ENCODE peak calls at places on chromosomes 2 and 18, in eight cellular contexts. V is PC-9, P is right atrium auricular region, Y is lower leg skin, D is esophagus squamous epithelium, R is bronchial epithelial cell, A is mucosa of descending colon, M is NB4. K is an unnamed sample.

GRCh38 chr2:227339098-227339599 is 14.1 kb downstream of the MFF start:
- DNase-seq in V (no peak), P (no peak), Y (no peak), D (no peak), R (no peak), A (no peak), M (no peak), K (no peak)

GRCh38 chr2:205706769-205707375 is 24.6 kb downstream of the NRP2 start:
- DNase-seq in V (no peak), P (peak), Y (no peak), D (peak), R (peak), A (no peak), M (peak), K (peak)

GRCh38 chr2:68811364-68811763 is 59.8 kb downstream of the BMP10 start:
- DNase-seq in V (no peak), P (no peak), Y (no peak), D (no peak), R (no peak), A (no peak), M (no peak), K (no peak)

GRCh38 chr2:128260239-128261138 is 58.2 kb downstream of the HS6ST1 start:
- DNase-seq in V (peak), P (peak), Y (peak), D (no peak), R (peak), A (no peak), M (no peak), K (peak)

GRCh38 chr2:43636616-43637015 is 444 bp upstream of the PLEKHH2 start:
- DNase-seq in V (no peak), P (no peak), Y (no peak), D (no peak), R (no peak), A (no peak), M (no peak), K (no peak)

GRCh38 chr18:46333371-46334199 is 229.4 kb downstream of the HAUS1 start:
- DNase-seq in V (no peak), P (no peak), Y (no peak), D (no peak), R (peak), A (no peak), M (peak), K (no peak)

GRCh38 chr2:25332571-25332970 is 9.2 kb downstream of the DNMT3A start:
- DNase-seq in V (peak), P (no peak), Y (no peak), D (no peak), R (no peak), A (no peak), M (no peak), K (no peak)

GRCh38 chr2:165950438-165950837 is 3.1 kb downstream of the TTC21B start:
- DNase-seq in V (no peak), P (no peak), Y (no peak), D (no peak), R (no peak), A (no peak), M (no peak), K (no peak)

GRCh38 chr18:27942706-27943105 is 234.2 kb downstream of the CDH2 start:
- DNase-seq in V (no peak), P (no peak), Y (no peak), D (no peak), R (peak), A (no peak), M (no peak), K (no peak)

GRCh38 chr18:39523281-39523680 is 1957.7 kb upstream of the CELF4 start:
- DNase-seq in V (peak), P (no peak), Y (no peak), D (no peak), R (peak), A (no peak), M (no peak), K (no peak)

GRCh38 chr2:177478029-177478428 is 85.5 kb downstream of the AGPS start:
- DNase-seq in V (no peak), P (no peak), Y (no peak), D (no peak), R (no peak), A (no peak), M (peak), K (no peak)

GRCh38 chr18:36212301-36212977 is 25.1 kb downstream of the MOCOS start:
- DNase-seq in V (no peak), P (no peak), Y (no peak), D (no peak), R (no peak), A (no peak), M (no peak), K (no peak)

GRCh38 chr2:96591494-96591893 is 46.6 kb downstream of the KANSL3 start:
- DNase-seq in V (no peak), P (no peak), Y (no peak), D (no peak), R (no peak), A (no peak), M (no peak), K (no peak)

GRCh38 chr2:233791151-233791882 is 13.2 kb downstream of the MROH2A start:
- DNase-seq in V (no peak), P (no peak), Y (peak), D (no peak), R (no peak), A (no peak), M (no peak), K (no peak)

GRCh38 chr2:178008636-178009289 is 63.8 kb downstream of the PDE11A start:
- DNase-seq in V (no peak), P (no peak), Y (no peak), D (no peak), R (peak), A (peak), M (no peak), K (no peak)

GRCh38 chr2:186347472-186347871 is 138.6 kb upstream of the ZC3H15 start:
- DNase-seq in V (no peak), P (no peak), Y (no peak), D (no peak), R (peak), A (no peak), M (no peak), K (no peak)

GRCh38 chr2:29314816-29315571 is 199.8 kb downstream of the CLIP4 start:
- DNase-seq in V (peak), P (peak), Y (peak), D (no peak), R (peak), A (no peak), M (peak), K (no peak)

GRCh38 chr2:191845248-191845715 is 1.6 kb downstream of the CAVIN2 start:
- DNase-seq in V (no peak), P (peak), Y (no peak), D (no peak), R (no peak), A (no peak), M (no peak), K (no peak)

GRCh38 chr2:191848771-191849726 is 2.2 kb upstream of the CAVIN2 start:
- DNase-seq in V (no peak), P (no peak), Y (no peak), D (no peak), R (no peak), A (no peak), M (no peak), K (no peak)

GRCh38 chr2:191847764-191848163 is 876 bp upstream of the CAVIN2 start:
- DNase-seq in V (no peak), P (no peak), Y (no peak), D (no peak), R (no peak), A (no peak), M (no peak), K (no peak)

GRCh38 chr2:191845876-191846786 is 757 bp downstream of the CAVIN2 start:
- DNase-seq in V (no peak), P (no peak), Y (no peak), D (no peak), R (no peak), A (no peak), M (no peak), K (no peak)

GRCh38 chr2:191846787-191847620 is at the start of gene CAVIN2:
- DNase-seq in V (no peak), P (peak), Y (peak), D (no peak), R (peak), A (peak), M (no peak), K (no peak)
- H3K4me3 ChIP-seq in V (no peak), P (peak), Y (peak), D (peak), R (peak), A (no peak), M (no peak), K (no peak)

GRCh38 chr2:64651590-64651989 is 2.1 kb downstream of the SERTAD2 start:
- DNase-seq in V (no peak), P (no peak), Y (no peak), D (no peak), R (no peak), A (no peak), M (no peak), K (no peak)
- TF ChIP-seq CTCF in V (no peak), P (no peak), Y (no peak), D (no peak), R (no peak), A (no peak), M (no peak), K (no peak)

GRCh38 chr18:49364821-49365220 is 95.6 kb downstream of the DYM start:
- DNase-seq in V (no peak), P (no peak), Y (no peak), D (no peak), R (peak), A (no peak), M (no peak), K (no peak)

GRCh38 chr18:49371786-49372185 is 88.7 kb downstream of the DYM start:
- DNase-seq in V (no peak), P (no peak), Y (no peak), D (no peak), R (no peak), A (no peak), M (no peak), K (peak)

GRCh38 chr18:49371073-49371472 is 89.4 kb downstream of the DYM start:
- DNase-seq in V (no peak), P (no peak), Y (no peak), D (no peak), R (no peak), A (no peak), M (no peak), K (no peak)

GRCh38 chr18:49368876-49369440 is 91.5 kb downstream of the DYM start:
- DNase-seq in V (no peak), P (no peak), Y (no peak), D (no peak), R (no peak), A (no peak), M (no peak), K (no peak)

GRCh38 chr18:49368161-49368875 is 92.1 kb downstream of the DYM start:
- DNase-seq in V (no peak), P (no peak), Y (no peak), D (no peak), R (peak), A (no peak), M (no peak), K (no peak)
- H3K4me3 ChIP-seq in V (no peak), P (no peak), Y (no peak), D (peak), R (peak), A (no peak), M (no peak), K (no peak)

GRCh38 chr18:37838086-37838485 is 272.5 kb upstream of the CELF4 start:
- DNase-seq in V (no peak), P (no peak), Y (no peak), D (no peak), R (no peak), A (no peak), M (no peak), K (no peak)

GRCh38 chr18:37836571-37836970 is 271.0 kb upstream of the CELF4 start:
- DNase-seq in V (no peak), P (no peak), Y (no peak), D (no peak), R (no peak), A (no peak), M (no peak), K (no peak)

DNA sequence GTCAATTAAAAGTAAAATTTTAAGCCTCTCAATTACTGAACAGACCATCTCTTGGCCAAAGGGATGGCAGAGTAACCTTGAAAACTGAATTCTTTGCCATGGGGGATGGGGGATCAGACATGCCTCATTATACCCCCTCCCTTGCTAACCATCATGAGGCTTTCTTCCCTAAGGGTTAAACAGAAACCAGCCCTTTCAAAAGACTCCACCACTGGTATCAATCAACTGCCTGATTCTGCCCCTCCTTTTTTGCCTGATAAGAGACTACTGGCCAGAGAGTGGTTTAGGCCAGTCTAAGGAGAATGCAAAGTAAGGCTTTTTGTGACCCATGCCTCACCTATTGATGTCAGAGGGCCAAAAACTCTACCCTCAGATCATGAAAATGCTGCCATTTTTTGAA is 270.5 kb upstream of the CELF4 start:
- DNase-seq in V (no peak), P (no peak), Y (no peak), D (no peak), R (no peak), A (no peak), M (no peak), K (no peak)
- TF ChIP-seq CTCF in V (no peak), P (no peak), Y (no peak), D (no peak), R (no peak), A (no peak), M (no peak), K (no peak)

DNA sequence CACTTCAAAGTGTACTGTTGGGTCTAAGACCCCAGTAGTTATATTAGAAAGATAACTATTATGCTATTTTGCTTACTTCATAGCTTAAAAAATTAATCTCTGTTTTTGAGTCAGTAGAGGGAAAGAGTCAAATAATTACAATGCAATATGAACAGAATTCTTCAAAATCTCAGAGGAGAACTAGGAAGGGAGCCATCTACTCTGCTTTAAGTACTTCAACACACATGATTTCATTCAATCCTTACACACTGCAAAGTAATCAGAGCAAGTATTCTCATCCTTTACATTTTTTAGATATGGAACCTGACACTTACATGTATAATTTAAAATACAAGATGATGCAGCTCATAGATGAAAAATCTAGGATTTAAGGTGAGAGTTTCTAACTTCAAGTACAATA is 27.7 kb downstream of the COL5A2 start:
- DNase-seq in V (no peak), P (no peak), Y (no peak), D (no peak), R (no peak), A (no peak), M (no peak), K (no peak)
- H3K4me3 ChIP-seq in V (no peak), P (no peak), Y (no peak), D (no peak), R (no peak), A (no peak), M (no peak), K (no peak)

GRCh38 chr2:114614599-114614998 is 172.2 kb downstream of the DPP10 start:
- DNase-seq in V (no peak), P (no peak), Y (no peak), D (no peak), R (no peak), A (no peak), M (no peak), K (no peak)
- TF ChIP-seq CTCF in V (no peak), P (no peak), Y (no peak), D (no peak), R (no peak), A (no peak), M (no peak), K (no peak)